ENCODE peak calls at places on chromosomes 12 and 14, in five cellular contexts. C is fibroblast of the aortic adventitia, R is AG10803, W is AG04450, E is PC-9. Z is an unnamed sample.

GRCh38 chr12:101829639-101830390 is 944 bp downstream of the GNPTAB start:
- DNase-seq in C (peak; percentile 12), R (no peak), W (no peak), E (no peak), Z (peak; percentile 22)

GRCh38 chr12:3520168-3520567 is 29.2 kb downstream of the PRMT8 start:
- DNase-seq in C (no peak), R (no peak), W (no peak), E (no peak), Z (no peak)

GRCh38 chr12:67819902-67820301 is 169.3 kb upstream of the IFNG-AS1 start:
- DNase-seq in C (no peak), R (no peak), W (no peak), E (no peak), Z (no peak)

GRCh38 chr12:49296034-49296835 is 1.3 kb downstream of the PRPH start:
- DNase-seq in C (peak; percentile 28), R (no peak), W (no peak), E (no peak), Z (no peak)

GRCh38 chr12:45587877-45588530 is 141.5 kb upstream of the ARID2 start:
- DNase-seq in C (no peak), R (no peak), W (no peak), E (no peak), Z (peak; percentile 7)

GRCh38 chr14:91300283-91300841 is 55.9 kb upstream of the GPR68 start:
- DNase-seq in C (no peak), R (no peak), W (no peak), E (no peak), Z (no peak)

GRCh38 chr12:111340231-111340630 is 28.7 kb downstream of the PHETA1 start:
- DNase-seq in C (no peak), R (no peak), W (no peak), E (no peak), Z (no peak)

GRCh38 chr12:124303579-124304313 is 8.9 kb downstream of the RFLNA start:
- DNase-seq in C (no peak), R (no peak), W (no peak), E (no peak), Z (no peak)

GRCh38 chr14:95281560-95282176 is 38.0 kb downstream of the CLMN start:
- DNase-seq in C (no peak), R (no peak), W (no peak), E (no peak), Z (no peak)

GRCh38 chr12:9699898-9700605 is 30.5 kb downstream of the CLEC2D start:
- DNase-seq in C (peak; percentile 25), R (no peak), W (no peak), E (peak; percentile 52), Z (peak; percentile 42)

GRCh38 chr14:96105921-96106441 is 66.8 kb downstream of the C14orf132 start:
- DNase-seq in C (peak; percentile 89), R (peak; percentile 18), W (no peak), E (no peak), Z (no peak)

GRCh38 chr14:31090872-31091764 is 64.9 kb upstream of the STRN3 start:
- DNase-seq in C (peak; percentile 91), R (peak; percentile 93), W (peak; percentile 77), E (peak; percentile 65), Z (peak; percentile 93)

GRCh38 chr12:77349703-77350102 is 284.3 kb upstream of the E2F7 start:
- DNase-seq in C (no peak), R (no peak), W (no peak), E (no peak), Z (no peak)

DNA sequence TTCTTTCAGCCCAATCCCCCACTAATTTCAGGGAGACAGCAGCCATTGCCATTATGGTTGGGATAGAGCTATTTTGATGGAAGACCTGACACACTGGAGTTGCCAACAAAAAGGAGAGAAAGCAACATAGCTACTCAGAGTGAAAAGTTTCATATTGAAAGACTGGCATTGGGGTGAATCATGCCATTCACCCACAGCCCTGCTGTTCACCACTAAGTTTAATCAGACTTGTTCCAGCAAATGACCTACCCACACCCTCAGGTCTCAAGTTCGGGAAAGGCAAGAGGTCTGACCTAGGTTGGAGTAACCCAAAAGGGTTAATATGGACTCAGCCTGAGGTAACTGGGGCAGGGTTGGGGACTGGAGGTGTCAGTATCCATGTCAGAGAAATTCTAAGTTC is 169.2 kb downstream of the PAWR start:
- DNase-seq in C (no peak), R (no peak), W (no peak), E (no peak), Z (peak; percentile 17)
- TF ChIP-seq CTCF in C (no peak), R (no peak), W (no peak), E (no peak), Z (no peak)

GRCh38 chr12:63042646-63043045 is 107.7 kb upstream of the PPM1H start:
- DNase-seq in C (peak; percentile 74), R (no peak), W (no peak), E (no peak), Z (no peak)

GRCh38 chr12:63037721-63038120 is 102.8 kb upstream of the PPM1H start:
- DNase-seq in C (no peak), R (no peak), W (no peak), E (no peak), Z (no peak)

GRCh38 chr12:63038361-63039100 is 103.6 kb upstream of the PPM1H start:
- DNase-seq in C (peak; percentile 13), R (no peak), W (no peak), E (no peak), Z (no peak)

GRCh38 chr12:63041601-63042000 is 106.7 kb upstream of the PPM1H start:
- DNase-seq in C (no peak), R (no peak), W (no peak), E (no peak), Z (no peak)

GRCh38 chr12:63040526-63041220 is 105.7 kb upstream of the PPM1H start:
- DNase-seq in C (no peak), R (no peak), W (no peak), E (no peak), Z (no peak)
- H3K4me3 ChIP-seq in C (no peak overlapping the region), R (no peak overlapping the region), W (no peak overlapping the region), E (no peak overlapping the region), Z (no peak overlapping the region)

GRCh38 chr12:108570743-108571603 is 8.6 kb downstream of the ISCU start:
- DNase-seq in C (peak; percentile 84), R (peak; percentile 75), W (no peak), E (no peak), Z (peak; percentile 79)
- TF ChIP-seq CTCF in C (peak; percentile 59), R (peak; percentile 81), W (peak; percentile 59), E (peak; percentile 44), Z (peak; percentile 42)

GRCh38 chr14:100170880-100171279 is 11.4 kb upstream of the DEGS2 start:
- DNase-seq in C (no peak), R (no peak), W (no peak), E (no peak), Z (no peak)
- H3K4me3 ChIP-seq in C (no peak overlapping the region), R (no peak overlapping the region), W (no peak overlapping the region), E (no peak overlapping the region), Z (no peak overlapping the region)